ENCODE peak calls at places on chromosomes 6 and 20, in six cellular contexts. B, F, T, J, P and W are unnamed samples.

GRCh38 chr6:129115491-129115890 is 232.6 kb downstream of the LAMA2 start:
- DNase-seq in J (no peak), T (no peak), P (no peak), B (no peak), F (no peak), W (no peak)

GRCh38 chr6:39357998-39358686 is 35.6 kb upstream of the KCNK16 start:
- DNase-seq in J (no peak), P (no peak), F (no peak), B (no peak), T (peak), W (no peak)

GRCh38 chr20:16749573-16749972 is 1.4 kb downstream of the OTOR start:
- DNase-seq in F (no peak), B (peak), J (peak), P (no peak), T (no peak), W (peak)

GRCh38 chr6:42820509-42821340 is 38.9 kb downstream of the BICRAL start:
- DNase-seq in B (no peak), F (no peak), P (no peak), J (peak), T (no peak), W (no peak)

GRCh38 chr6:72916298-72916697 is 294.4 kb downstream of the KCNQ5 start:
- DNase-seq in P (no peak), J (no peak), F (no peak), T (no peak), B (no peak), W (no peak)

GRCh38 chr6:142413111-142413510 is 111.3 kb downstream of the ADGRG6 start:
- DNase-seq in T (peak), P (no peak), B (no peak), J (no peak), F (no peak), W (no peak)

GRCh38 chr20:20820104-20820503 is 107.7 kb upstream of the RALGAPA2 start:
- DNase-seq in B (peak), F (peak), P (no peak), J (peak), T (no peak), W (peak)

GRCh38 chr20:63521602-63522001 is 1.0 kb downstream of the PPDPF start:
- DNase-seq in T (no peak), F (no peak), P (no peak), B (peak), J (peak), W (peak)

GRCh38 chr20:12623870-12624269 is 384.9 kb upstream of the SPTLC3 start:
- DNase-seq in B (no peak), F (no peak), J (no peak), T (no peak), P (no peak), W (no peak)

GRCh38 chr6:89749918-89750317 is 69.7 kb downstream of the MDN1 start:
- DNase-seq in J (no peak), T (peak), P (no peak), B (no peak), F (no peak), W (no peak)

GRCh38 chr20:20130399-20130798 is 78.1 kb downstream of the CFAP61 start:
- DNase-seq in B (peak), P (no peak), T (no peak), F (peak), J (peak), W (peak)

GRCh38 chr20:63850689-63851547 is 10.4 kb upstream of the ABHD16B start:
- DNase-seq in T (no peak), B (no peak), F (no peak), P (no peak), J (no peak), W (peak)

GRCh38 chr20:34022154-34022842 is 28.6 kb downstream of the RALY start:
- DNase-seq in B (peak), J (peak), T (no peak), P (peak), F (peak), W (no peak)

GRCh38 chr20:21933526-21933925 is 228.1 kb downstream of the PAX1 start:
- DNase-seq in F (no peak), B (no peak), J (no peak), P (no peak), T (no peak), W (no peak)

GRCh38 chr6:145838305-145838704 is 23.7 kb upstream of the FBXO30 start:
- DNase-seq in F (no peak), J (no peak), T (no peak), P (no peak), B (no peak), W (no peak)

GRCh38 chr6:111417181-111417585 is 65.8 kb downstream of the REV3L start:
- DNase-seq in P (no peak), B (no peak), F (no peak), T (peak), J (no peak), W (no peak)

GRCh38 chr20:5675103-5676091 is 74.8 kb upstream of the SHLD1 start:
- DNase-seq in F (no peak), B (no peak), J (no peak), P (no peak), T (no peak), W (no peak)

GRCh38 chr6:12270551-12271228 is 19.5 kb upstream of the EDN1 start:
- DNase-seq in J (no peak), P (no peak), B (no peak), F (no peak), T (no peak), W (no peak)

GRCh38 chr6:48206091-48206490 is 95.1 kb upstream of the PTCHD4 start:
- DNase-seq in T (no peak), F (no peak), J (no peak), P (no peak), B (no peak), W (no peak)

GRCh38 chr20:37342231-37343177 is 3.4 kb upstream of the SRC start:
- DNase-seq in P (no peak), F (no peak), J (peak), B (peak), T (no peak), W (peak)

GRCh38 chr6:129641344-129641743 is 68.6 kb downstream of the ARHGAP18 start:
- DNase-seq in T (peak), P (no peak), J (no peak), F (peak), B (no peak), W (no peak)

GRCh38 chr6:7617954-7618764 is 28.2 kb downstream of the SNRNP48 start:
- DNase-seq in P (no peak), B (no peak), J (no peak), T (peak), F (no peak), W (no peak)

GRCh38 chr20:62774762-62775161 is 21.5 kb upstream of the MRGBP start:
- DNase-seq in B (no peak), T (no peak), P (no peak), J (no peak), F (no peak), W (no peak)

GRCh38 chr6:41371461-41371991 is 36.1 kb downstream of the NCR2 start:
- DNase-seq in T (peak), P (no peak), B (peak), J (peak), F (no peak), W (peak)

GRCh38 chr6:131629656-131630055 is 1.6 kb upstream of the MED23 start:
- DNase-seq in F (no peak), P (no peak), T (no peak), J (no peak), B (no peak), W (no peak)

GRCh38 chr6:16432075-16433032 is 194.0 kb downstream of the GMPR start:
- DNase-seq in T (peak), J (no peak), F (no peak), P (no peak), B (no peak), W (no peak)

GRCh38 chr6:138161434-138162103 is at the start of gene ARFGEF3:
- DNase-seq in F (no peak), P (peak), J (peak), T (peak), B (peak), W (peak)

GRCh38 chr20:23658989-23659609 is 21.3 kb upstream of the CST3 start:
- DNase-seq in J (no peak), T (no peak), B (no peak), P (no peak), F (no peak), W (peak)

GRCh38 chr6:38290133-38290801 is 349.5 kb downstream of the BTBD9 start:
- DNase-seq in T (no peak), B (peak), P (no peak), J (no peak), F (no peak), W (no peak)

GRCh38 chr6:96610019-96610418 is 47.1 kb downstream of the FHL5 start:
- DNase-seq in T (no peak), B (no peak), F (no peak), P (no peak), J (no peak), W (no peak)

GRCh38 chr6:90403489-90404381 is 107.1 kb upstream of the BACH2 start:
- DNase-seq in T (peak), P (no peak), J (peak), B (peak), F (no peak), W (peak)

GRCh38 chr6:157019733-157020132 is 242.6 kb downstream of the ARID1B start:
- DNase-seq in J (no peak), F (no peak), P (peak), T (peak), B (no peak), W (no peak)

GRCh38 chr6:57242505-57242904 is 20.4 kb upstream of the RAB23 start:
- DNase-seq in J (no peak), P (no peak), B (no peak), T (peak), F (no peak), W (no peak)

GRCh38 chr6:154615483-154616025 is 105.1 kb upstream of the CNKSR3 start:
- DNase-seq in P (no peak), B (no peak), J (peak), F (peak), T (peak), W (peak)

GRCh38 chr20:64058536-64058935 is 4.5 kb upstream of the TCEA2 start:
- DNase-seq in B (no peak), T (peak), P (no peak), F (no peak), J (no peak), W (no peak)

GRCh38 chr20:55540486-55540885 is 464.8 kb downstream of the CBLN4 start:
- DNase-seq in F (no peak), B (no peak), T (no peak), P (no peak), J (no peak), W (no peak)

GRCh38 chr20:62134735-62135231 is 8.4 kb downstream of the PSMA7 start:
- DNase-seq in P (no peak), B (no peak), T (peak), J (no peak), F (no peak), W (no peak)

DNA sequence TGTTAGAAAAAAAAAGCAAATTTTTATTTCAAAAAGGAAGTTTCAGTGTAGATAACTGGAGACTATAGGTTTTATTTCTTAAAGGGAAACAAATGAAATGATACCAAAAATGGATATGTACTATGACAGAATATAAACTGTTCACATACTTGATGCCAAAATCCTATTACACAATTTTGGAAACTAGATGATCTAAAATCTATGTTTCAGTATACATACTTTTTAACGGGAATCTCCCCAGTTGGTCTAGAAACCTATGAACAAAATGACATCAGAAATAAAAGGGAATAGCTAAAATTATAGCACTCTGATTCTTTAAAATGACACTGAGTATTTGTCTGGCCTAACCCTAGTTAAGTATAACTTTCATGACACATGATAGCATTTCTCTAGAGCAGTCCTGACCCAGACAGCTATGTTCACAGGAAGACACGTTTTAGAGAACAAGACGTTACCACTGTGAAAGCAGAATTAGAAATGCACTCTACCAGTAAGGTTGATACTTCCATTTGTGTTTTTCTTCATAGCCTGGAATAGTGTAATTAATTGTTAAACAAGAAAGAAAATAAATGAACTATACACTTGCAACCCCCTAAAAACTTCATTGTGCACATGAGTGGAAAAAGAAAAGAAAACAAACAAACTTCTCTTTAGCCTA is 3.4 kb downstream of the OSER1 start:
- DNase-seq in B (no peak), T (peak), P (no peak), J (no peak), F (no peak), W (no peak)
- H3K27ac ChIP-seq in B (no peak), T (peak), P (no peak), J (no peak), F (no peak), W (no peak)

DNA sequence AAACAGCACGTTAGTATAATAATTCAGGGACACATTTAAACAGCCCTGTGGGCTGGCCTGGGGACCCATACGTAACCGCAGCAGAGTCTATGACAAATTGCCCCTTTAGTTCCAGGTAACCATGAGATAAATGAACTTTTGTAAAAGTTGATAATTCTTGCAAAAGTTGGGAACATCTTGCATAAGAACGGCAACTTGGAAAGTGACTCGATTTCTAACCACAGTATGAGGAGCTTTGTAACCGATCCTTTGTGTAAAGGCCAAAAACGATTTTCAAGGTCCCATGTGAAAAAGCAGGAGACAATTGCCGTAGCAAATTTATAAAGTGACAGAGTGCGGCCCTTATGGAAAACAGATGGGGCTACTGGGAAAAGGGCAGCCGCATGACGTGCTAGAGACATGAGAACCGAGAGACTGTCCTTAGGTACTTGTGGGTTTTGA is 81.6 kb downstream of the PSMG4 start:
- DNase-seq in P (no peak), B (no peak), J (no peak), F (no peak), T (no peak), W (no peak)
- H3K4me3 ChIP-seq in P (no peak), B (no peak), J (no peak), F (no peak), T (no peak), W (no peak)

DNA sequence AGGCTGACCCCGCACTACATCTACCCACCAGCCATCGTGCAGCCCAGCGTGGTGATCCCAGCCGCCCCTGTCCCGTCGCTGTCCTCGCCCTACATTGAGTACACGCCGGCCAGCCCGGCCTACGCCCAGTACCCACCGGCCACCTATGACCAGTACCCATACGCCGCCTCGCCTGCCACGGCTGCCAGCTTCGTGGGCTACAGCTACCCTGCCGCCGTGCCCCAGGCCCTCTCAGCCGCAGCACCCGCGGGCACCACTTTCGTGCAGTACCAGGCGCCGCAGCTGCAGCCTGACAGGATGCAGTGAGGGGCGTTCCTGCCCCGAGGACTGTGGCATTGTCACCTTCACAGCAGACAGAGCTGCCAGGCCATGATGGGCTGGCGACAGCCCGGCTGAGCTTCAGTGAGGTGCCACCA is 16.4 kb downstream of the RBM38 start:
- DNase-seq in J (no peak), P (peak), F (no peak), B (no peak), T (no peak), W (no peak)
- H3K27ac ChIP-seq in J (no peak), P (no peak), F (no peak), B (no peak), T (no peak), W (no peak)

DNA sequence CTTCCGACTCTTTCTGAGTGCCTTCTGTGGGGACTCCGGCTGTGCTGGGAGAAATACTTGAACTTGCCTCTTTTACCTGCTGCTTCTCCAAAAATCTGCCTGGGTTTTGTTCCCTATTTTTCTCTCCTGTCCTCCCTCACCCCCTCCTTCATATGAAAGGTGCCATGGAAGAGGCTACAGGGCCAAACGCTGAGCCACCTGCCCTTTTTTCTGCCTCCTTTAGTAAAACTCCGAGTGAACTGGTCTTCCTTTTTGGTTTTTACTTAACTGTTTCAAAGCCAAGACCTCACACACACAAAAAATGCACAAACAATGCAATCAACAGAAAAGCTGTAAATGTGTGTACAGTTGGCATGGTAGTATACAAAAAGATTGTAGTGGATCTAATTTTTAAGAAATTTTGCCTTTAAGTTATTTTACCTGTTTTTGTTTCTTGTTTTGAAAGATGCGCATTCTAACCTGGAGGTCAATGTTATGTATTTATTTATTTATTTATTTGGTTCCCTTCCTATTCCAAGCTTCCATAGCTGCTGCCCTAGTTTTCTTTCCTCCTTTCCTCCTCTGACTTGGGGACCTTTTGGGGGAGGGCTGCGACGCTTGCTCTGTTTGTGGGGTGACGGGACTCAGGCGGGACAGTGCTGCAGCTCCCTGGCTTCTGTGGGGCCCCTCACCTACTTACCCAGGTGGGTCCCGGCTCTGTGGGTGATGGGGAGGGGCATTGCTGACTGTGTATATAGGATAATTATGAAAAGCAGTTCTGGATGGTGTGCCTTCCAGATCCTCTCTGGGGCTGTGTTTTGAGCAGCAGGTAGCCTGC is 4.8 kb downstream of the PIM1 start:
- DNase-seq in J (peak), T (no peak), F (no peak), P (no peak), B (no peak), W (no peak)
- H3K4me3 ChIP-seq in J (peak), T (no peak), F (no peak), P (peak), B (no peak), W (peak)

GRCh38 chr6:80003841-80004198 is 629 bp upstream of the TTK start:
- DNase-seq in J (peak), T (no peak), P (no peak), B (no peak), F (no peak), W (no peak)
- H3K27ac ChIP-seq in J (peak), T (peak), P (peak), B (peak), F (peak), W (no peak)

GRCh38 chr6:33124947-33125346 is 49.2 kb downstream of the HLA-DPB1 start:
- DNase-seq in B (no peak), F (no peak), J (no peak), T (no peak), P (no peak), W (no peak)

GRCh38 chr6:33123732-33124524 is 48.1 kb downstream of the HLA-DPB1 start:
- DNase-seq in P (no peak), F (peak), J (peak), T (peak), B (peak), W (peak)

GRCh38 chr6:33126101-33126714 is 50.4 kb downstream of the HLA-DPB1 start:
- DNase-seq in B (peak), P (no peak), F (peak), T (peak), J (peak), W (peak)

GRCh38 chr6:33123181-33123580 is 47.4 kb downstream of the HLA-DPB1 start:
- DNase-seq in B (no peak), J (no peak), P (no peak), F (no peak), T (no peak), W (no peak)

GRCh38 chr6:33124525-33124901 is 48.7 kb downstream of the HLA-DPB1 start:
- DNase-seq in J (peak), B (no peak), P (no peak), T (no peak), F (no peak), W (no peak)
- H3K4me3 ChIP-seq in J (peak), B (no peak), P (no peak), T (no peak), F (no peak), W (no peak)